ENCODE peak calls at places on chromosomes 7 and 10, in ten cellular contexts. S is activated CD8-positive, alpha-beta memory T cell treated with anti-CD3 and anti-CD28 coated beads, Interleukin-2, amount 50 U/mL, for 4 hours; C is nucleus accumbens; L is HEK293T; R is stimulated activated naive CD8-positive, alpha-beta T cell treated with anti-CD3 and anti-CD28 coated beads, Interleukin-15, amount 100 ng/mL, for 72 hours; T is substantia nigra; V is adrenal gland; E is brain microvascular endothelial cell; K is lower leg skin; P is mesothelial cell of epicardium. O is an unnamed sample.

GRCh38 chr7:27346531-27347260 is 104.1 kb downstream of the EVX1 start:
- DNase-seq in S (no peak), C (no peak), L (peak; percentile 75), R (no peak), T (no peak), V (peak; percentile 64), E (peak; percentile 84), K (no peak), P (peak; percentile 37), O (no peak)

GRCh38 chr7:119395024-119395423 is 878.0 kb upstream of the KCND2 start:
- DNase-seq in S (no peak), C (no peak), L (no peak), R (no peak), T (no peak), V (no peak), E (no peak), K (no peak), P (no peak), O (no peak)

GRCh38 chr7:99380032-99380822 is 5.7 kb downstream of the ARPC1B start:
- DNase-seq in S (no peak), C (no peak), L (no peak), R (peak; percentile 45), T (no peak), V (no peak), E (peak; percentile 52), K (no peak), P (no peak), O (no peak)

GRCh38 chr7:151859948-151860685 is 16.8 kb downstream of the PRKAG2 start:
- DNase-seq in S (no peak), C (no peak), L (no peak), R (no peak), T (no peak), V (no peak), E (no peak), K (no peak), P (no peak), O (no peak)

GRCh38 chr10:4770766-4771553 is 55.0 kb upstream of the AKR1E2 start:
- DNase-seq in S (no peak), C (no peak), L (no peak), R (no peak), T (no peak), V (no peak), E (peak; percentile 77), K (no peak), P (no peak), O (no peak)

GRCh38 chr10:128606041-128606440 is 479.8 kb upstream of the MKI67 start:
- DNase-seq in S (no peak), C (no peak), L (no peak), R (no peak), T (no peak), V (no peak), E (no peak), K (no peak), P (no peak), O (no peak)

GRCh38 chr10:110610308-110610774 is 33.8 kb upstream of the RBM20 start:
- DNase-seq in S (peak; percentile 50), C (no peak), L (peak; percentile 76), R (peak; percentile 55), T (peak; percentile 18), V (no peak), E (peak; percentile 38), K (no peak), P (no peak), O (no peak)

GRCh38 chr10:72126184-72126871 is 38.0 kb upstream of the SPOCK2 start:
- DNase-seq in S (no peak), C (no peak), L (no peak), R (no peak), T (no peak), V (no peak), E (peak; percentile 42), K (no peak), P (no peak), O (no peak)

GRCh38 chr7:117470777-117471176 is 9.0 kb upstream of the CFTR start:
- DNase-seq in S (no peak), C (no peak), L (no peak), R (no peak), T (no peak), V (no peak), E (no peak), K (peak; percentile 84), P (no peak), O (no peak)

GRCh38 chr10:44990965-44991364 is 9.8 kb upstream of the ZNF22 start:
- DNase-seq in S (no peak), C (no peak), L (no peak), R (no peak), T (no peak), V (no peak), E (no peak), K (peak; percentile 72), P (no peak), O (no peak)

GRCh38 chr10:47026301-47027107 is 115.3 kb downstream of the PTPN20 start:
- DNase-seq in S (no peak), C (no peak), L (no peak), R (no peak), T (no peak), V (no peak), E (no peak), K (peak; percentile 81), P (peak; percentile 12), O (peak; percentile 39)

GRCh38 chr7:41447106-41448042 is 255.5 kb downstream of the INHBA start:
- DNase-seq in S (no peak), C (no peak), L (no peak), R (no peak), T (no peak), V (no peak), E (no peak), K (no peak), P (no peak), O (no peak)

GRCh38 chr7:70887186-70887585 is 244.8 kb upstream of the GALNT17 start:
- DNase-seq in S (no peak), C (no peak), L (no peak), R (no peak), T (no peak), V (no peak), E (no peak), K (no peak), P (no peak), O (no peak)

GRCh38 chr10:74738985-74739567 is 87.3 kb upstream of the KAT6B start:
- DNase-seq in S (no peak), C (no peak), L (no peak), R (peak; percentile 26), T (no peak), V (no peak), E (peak; percentile 10), K (peak; percentile 61), P (no peak), O (no peak)

GRCh38 chr10:21194510-21194993 is 297.4 kb upstream of the NEBL start:
- DNase-seq in S (no peak), C (no peak), L (no peak), R (no peak), T (no peak), V (no peak), E (no peak), K (no peak), P (no peak), O (no peak)